ENCODE peak calls at places on chromosomes 7 and 10, in ten cellular contexts. N is endothelial cell, S is choroid plexus epithelial cell, L is Peyer's patch, F is neural crest cell, E is GM13977, P is transverse colon, B is AG09309, Z is cardiac fibroblast, Q is lower leg skin. K is an unnamed sample.

GRCh38 chr7:2799253-2799652 is 44.9 kb downstream of the GNA12 start:
- DNase-seq in N (no peak), S (no peak), L (no peak), F (no peak), E (no peak), P (no peak), B (no peak), Z (no peak), Q (no peak), K (no peak)

GRCh38 chr7:135599471-135599870 is 41.8 kb downstream of the NUP205 start:
- DNase-seq in N (no peak), S (no peak), L (no peak), F (no peak), E (no peak), P (no peak), B (no peak), Z (no peak), Q (no peak), K (no peak)

GRCh38 chr10:117003336-117003735 is 1.7 kb downstream of the SHTN1 start:
- DNase-seq in N (no peak), S (no peak), L (no peak), F (no peak), E (no peak), P (no peak), B (no peak), Z (no peak), Q (no peak), K (no peak)

GRCh38 chr7:135317676-135318326 is 84.2 kb downstream of the STRA8 start:
- DNase-seq in N (no peak), S (peak), L (peak), F (no peak), E (no peak), P (peak), B (no peak), Z (no peak), Q (peak), K (no peak)

GRCh38 chr10:90470971-90471370 is 386.9 kb downstream of the HTR7 start:
- DNase-seq in N (no peak), S (peak), L (no peak), F (no peak), E (no peak), P (no peak), B (no peak), Z (no peak), Q (no peak), K (no peak)

GRCh38 chr10:13348216-13349017 is at the start of gene SEPHS1:
- DNase-seq in N (peak), S (peak), L (peak), F (peak), E (peak), P (peak), B (no peak), Z (peak), Q (peak), K (peak)

GRCh38 chr7:64498270-64498669 is 64.6 kb downstream of the ZNF680 start:
- DNase-seq in N (no peak), S (no peak), L (no peak), F (no peak), E (no peak), P (no peak), B (no peak), Z (no peak), Q (no peak), K (no peak)

GRCh38 chr10:61397175-61397986 is 55.8 kb downstream of the TMEM26 start:
- DNase-seq in N (no peak), S (peak), L (no peak), F (no peak), E (no peak), P (no peak), B (peak), Z (peak), Q (no peak), K (no peak)

GRCh38 chr10:21238044-21238443 is 287.4 kb downstream of the SKIDA1 start:
- DNase-seq in N (no peak), S (no peak), L (no peak), F (no peak), E (no peak), P (no peak), B (no peak), Z (no peak), Q (no peak), K (no peak)

GRCh38 chr7:104174798-104175197 is 33.0 kb downstream of the ORC5 start:
- DNase-seq in N (no peak), S (no peak), L (peak), F (no peak), E (no peak), P (peak), B (no peak), Z (no peak), Q (no peak), K (no peak)

GRCh38 chr7:7642081-7642480 is 1.5 kb downstream of the UMAD1 start:
- DNase-seq in N (no peak), S (no peak), L (peak), F (no peak), E (no peak), P (peak), B (no peak), Z (no peak), Q (no peak), K (no peak)

GRCh38 chr7:25389489-25390106 is 161.3 kb upstream of the NPVF start:
- DNase-seq in N (peak), S (peak), L (no peak), F (peak), E (peak), P (peak), B (no peak), Z (peak), Q (no peak), K (peak)

GRCh38 chr7:88432321-88432720 is 125.6 kb upstream of the STEAP4 start:
- DNase-seq in N (no peak), S (no peak), L (no peak), F (no peak), E (no peak), P (no peak), B (no peak), Z (no peak), Q (no peak), K (no peak)

GRCh38 chr10:101777085-101777856 is 1.4 kb upstream of the FGF8 start:
- DNase-seq in N (no peak), S (no peak), L (peak), F (no peak), E (no peak), P (no peak), B (no peak), Z (no peak), Q (no peak), K (no peak)

GRCh38 chr7:81162771-81163525 is 244.1 kb upstream of the SEMA3C start:
- DNase-seq in N (no peak), S (peak), L (no peak), F (no peak), E (no peak), P (no peak), B (no peak), Z (peak), Q (no peak), K (no peak)

GRCh38 chr7:107232568-107233090 is 63.8 kb downstream of the HBP1 start:
- DNase-seq in N (no peak), S (peak), L (no peak), F (no peak), E (no peak), P (no peak), B (no peak), Z (peak), Q (no peak), K (no peak)

GRCh38 chr7:80357530-80357929 is 154.3 kb downstream of the GNAT3 start:
- DNase-seq in N (no peak), S (peak), L (no peak), F (no peak), E (no peak), P (no peak), B (peak), Z (peak), Q (no peak), K (no peak)

GRCh38 chr7:79175390-79175789 is 278.1 kb downstream of the MAGI2 start:
- DNase-seq in N (no peak), S (no peak), L (no peak), F (no peak), E (no peak), P (no peak), B (no peak), Z (no peak), Q (no peak), K (no peak)

GRCh38 chr7:13421779-13422178 is 567.7 kb downstream of the ETV1 start:
- DNase-seq in N (no peak), S (no peak), L (no peak), F (no peak), E (no peak), P (no peak), B (no peak), Z (no peak), Q (no peak), K (no peak)

GRCh38 chr10:71638087-71638576 is 81.4 kb downstream of the C10orf105 start:
- DNase-seq in N (no peak), S (no peak), L (peak), F (no peak), E (no peak), P (peak), B (no peak), Z (no peak), Q (no peak), K (peak)

GRCh38 chr10:18456984-18457383 is 194.4 kb downstream of the NSUN6 start:
- DNase-seq in N (no peak), S (no peak), L (no peak), F (no peak), E (no peak), P (no peak), B (no peak), Z (no peak), Q (no peak), K (no peak)

GRCh38 chr7:1794888-1795542 is 124.9 kb downstream of the ELFN1 start:
- DNase-seq in N (no peak), S (no peak), L (no peak), F (no peak), E (no peak), P (no peak), B (no peak), Z (peak), Q (no peak), K (no peak)

GRCh38 chr7:69597278-69598076 is 798 bp upstream of the AUTS2 start:
- DNase-seq in N (peak), S (no peak), L (peak), F (peak), E (peak), P (no peak), B (no peak), Z (no peak), Q (peak), K (peak)

GRCh38 chr10:21238717-21239116 is 286.8 kb downstream of the SKIDA1 start:
- DNase-seq in N (no peak), S (no peak), L (no peak), F (no peak), E (no peak), P (no peak), B (no peak), Z (no peak), Q (no peak), K (no peak)

GRCh38 chr10:84510121-84510520 is 181.7 kb downstream of the CCSER2 start:
- DNase-seq in N (no peak), S (peak), L (no peak), F (no peak), E (no peak), P (no peak), B (no peak), Z (peak), Q (no peak), K (no peak)

GRCh38 chr7:22267989-22268615 is 88.9 kb downstream of the RAPGEF5 start:
- DNase-seq in N (no peak), S (peak), L (no peak), F (no peak), E (no peak), P (no peak), B (peak), Z (no peak), Q (no peak), K (no peak)

GRCh38 chr10:109264004-109264403 is 659.3 kb downstream of the XPNPEP1 start:
- DNase-seq in N (no peak), S (no peak), L (no peak), F (no peak), E (no peak), P (no peak), B (no peak), Z (no peak), Q (no peak), K (no peak)

GRCh38 chr7:17013204-17013603 is 131.4 kb upstream of the AGR3 start:
- DNase-seq in N (no peak), S (no peak), L (no peak), F (no peak), E (no peak), P (no peak), B (no peak), Z (peak), Q (no peak), K (no peak)

GRCh38 chr7:138784692-138785091 is 13.1 kb upstream of the TMEM213 start:
- DNase-seq in N (no peak), S (peak), L (no peak), F (no peak), E (no peak), P (no peak), B (no peak), Z (no peak), Q (no peak), K (no peak)

GRCh38 chr7:141675431-141676210 is 26.3 kb downstream of the DENND11 start:
- DNase-seq in N (no peak), S (no peak), L (no peak), F (no peak), E (peak), P (no peak), B (no peak), Z (no peak), Q (no peak), K (no peak)

GRCh38 chr10:119783665-119784027 is 57.8 kb downstream of the INPP5F start:
- DNase-seq in N (no peak), S (no peak), L (no peak), F (no peak), E (no peak), P (no peak), B (no peak), Z (no peak), Q (no peak), K (no peak)

GRCh38 chr10:110967009-110967630 is 47.7 kb downstream of the SHOC2 start:
- DNase-seq in N (no peak), S (no peak), L (no peak), F (no peak), E (no peak), P (no peak), B (no peak), Z (no peak), Q (no peak), K (no peak)

GRCh38 chr10:127889605-127890195 is 3.0 kb downstream of the CLRN3 start:
- DNase-seq in N (no peak), S (peak), L (no peak), F (no peak), E (no peak), P (no peak), B (no peak), Z (peak), Q (no peak), K (no peak)

GRCh38 chr10:69407621-69408301 is 9.0 kb downstream of the TACR2 start:
- DNase-seq in N (no peak), S (no peak), L (peak), F (no peak), E (peak), P (no peak), B (no peak), Z (no peak), Q (no peak), K (peak)
- TF ChIP-seq CTCF in N (no peak), S (peak), L (no peak), F (peak), E (peak), P (peak), B (peak), Z (peak), Q (no peak), K (no peak)

GRCh38 chr7:116101709-116102108 is 71.1 kb upstream of the TFEC start:
- DNase-seq in N (no peak), S (peak), L (no peak), F (no peak), E (no peak), P (no peak), B (no peak), Z (peak), Q (no peak), K (no peak)

GRCh38 chr7:116098175-116098574 is 67.6 kb upstream of the TFEC start:
- DNase-seq in N (no peak), S (no peak), L (no peak), F (no peak), E (no peak), P (no peak), B (no peak), Z (peak), Q (no peak), K (no peak)

GRCh38 chr7:116093516-116094301 is 63.1 kb upstream of the TFEC start:
- DNase-seq in N (no peak), S (no peak), L (no peak), F (no peak), E (no peak), P (no peak), B (no peak), Z (no peak), Q (no peak), K (no peak)

GRCh38 chr7:116097365-116098009 is 66.9 kb upstream of the TFEC start:
- DNase-seq in N (no peak), S (peak), L (no peak), F (no peak), E (no peak), P (no peak), B (peak), Z (peak), Q (no peak), K (no peak)
- TF ChIP-seq CTCF in N (peak), S (no peak), L (no peak), F (peak), E (no peak), P (no peak), B (peak), Z (peak), Q (no peak), K (no peak)

GRCh38 chr7:111710839-111711380 is 148.6 kb upstream of the IMMP2L start:
- DNase-seq in N (no peak), S (no peak), L (no peak), F (no peak), E (no peak), P (no peak), B (no peak), Z (no peak), Q (no peak), K (no peak)
- TF ChIP-seq CTCF in N (no peak), S (no peak), L (no peak), F (no peak), E (no peak), P (no peak), B (no peak), Z (no peak), Q (no peak), K (no peak)

GRCh38 chr7:43479042-43479441 is 103.9 kb upstream of the STK17A start:
- DNase-seq in N (no peak), S (no peak), L (no peak), F (no peak), E (no peak), P (no peak), B (no peak), Z (no peak), Q (no peak), K (no peak)
- TF ChIP-seq CTCF in N (no peak), S (peak), L (no peak), F (peak), E (peak), P (no peak), B (no peak), Z (no peak), Q (no peak), K (no peak)

GRCh38 chr10:85791846-85792532 is 574.6 kb downstream of the GRID1 start:
- DNase-seq in N (no peak), S (peak), L (no peak), F (no peak), E (no peak), P (no peak), B (no peak), Z (peak), Q (peak), K (no peak)
- TF ChIP-seq CTCF in N (no peak), S (peak), L (no peak), F (peak), E (no peak), P (no peak), B (no peak), Z (no peak), Q (no peak), K (no peak)

DNA sequence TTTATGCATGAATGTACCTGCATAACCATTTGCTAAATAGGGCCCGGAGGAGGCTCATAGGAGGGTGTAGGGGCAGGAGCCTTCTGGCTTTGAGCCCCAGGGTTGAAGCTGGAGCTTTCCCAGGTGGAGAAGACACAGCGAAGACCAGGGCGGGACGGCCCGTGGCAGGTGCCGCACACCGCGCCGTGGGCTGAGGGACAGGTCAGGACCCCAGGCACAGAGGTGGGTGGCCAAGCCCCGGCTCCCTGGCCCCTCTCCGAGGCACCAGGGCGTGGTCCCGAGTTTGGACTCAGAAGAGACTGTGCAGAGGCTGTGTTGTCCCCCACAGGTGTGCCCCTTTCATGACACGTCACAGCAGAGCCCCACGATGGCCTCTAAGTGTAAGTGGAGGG is 56.5 kb downstream of the PWWP2B start:
- DNase-seq in N (no peak), S (no peak), L (no peak), F (no peak), E (no peak), P (no peak), B (no peak), Z (no peak), Q (no peak), K (no peak)
- TF ChIP-seq CTCF in N (peak), S (no peak), L (no peak), F (no peak), E (no peak), P (no peak), B (no peak), Z (no peak), Q (peak), K (no peak)

GRCh38 chr7:129334473-129334872 is 99.8 kb upstream of the STRIP2 start:
- DNase-seq in N (no peak), S (no peak), L (no peak), F (no peak), E (no peak), P (no peak), B (no peak), Z (no peak), Q (no peak), K (no peak)
- TF ChIP-seq CTCF in N (no peak), S (no peak), L (no peak), F (no peak), E (no peak), P (no peak), B (no peak), Z (no peak), Q (no peak), K (no peak)

K was measured in GM20000.